ENCODE peak calls at places on chromosomes 11 and 22, in six cellular contexts. One of them, this sample, is unnamed.

GRCh38 chr11:96779030-96779429 is 389.2 kb downstream of the JRKL start:
- DNase-seq in A549: no peak
- DNase-seq in endothelial cell of umbilical vein: no peak
- DNase-seq in HepG2: no peak
- DNase-seq in K562: no peak
- DNase-seq in H1: no peak
- DNase-seq in this sample: no peak

GRCh38 chr22:17943533-17944204 is 80.7 kb downstream of the MICAL3 start:
- DNase-seq in A549: no peak
- DNase-seq in K562: no peak
- DNase-seq in H1: no peak
- DNase-seq in endothelial cell of umbilical vein: peak
- DNase-seq in HepG2: no peak
- DNase-seq in this sample: no peak

GRCh38 chr11:11844272-11844671 is 2.5 kb downstream of the USP47 start:
- DNase-seq in endothelial cell of umbilical vein: no peak
- DNase-seq in A549: no peak
- DNase-seq in K562: no peak
- DNase-seq in HepG2: no peak
- DNase-seq in H1: no peak
- DNase-seq in this sample: no peak

GRCh38 chr11:75154646-75155569 is 4.0 kb downstream of the SLCO2B1 start:
- DNase-seq in H1: no peak
- DNase-seq in endothelial cell of umbilical vein: no peak
- DNase-seq in HepG2: no peak
- DNase-seq in K562: no peak
- DNase-seq in A549: no peak
- DNase-seq in this sample: no peak

GRCh38 chr11:83766932-83767331 is 480.8 kb upstream of the CCDC90B start:
- DNase-seq in H1: no peak
- DNase-seq in HepG2: no peak
- DNase-seq in A549: no peak
- DNase-seq in K562: no peak
- DNase-seq in endothelial cell of umbilical vein: no peak
- DNase-seq in this sample: no peak

GRCh38 chr11:82818399-82819043 is 81.7 kb downstream of the PRCP start:
- DNase-seq in K562: no peak
- DNase-seq in endothelial cell of umbilical vein: no peak
- DNase-seq in A549: no peak
- DNase-seq in HepG2: peak
- DNase-seq in H1: no peak
- DNase-seq in this sample: no peak

GRCh38 chr11:45163956-45164575 is 17.6 kb downstream of the PRDM11 start:
- DNase-seq in A549: no peak
- DNase-seq in HepG2: no peak
- DNase-seq in H1: no peak
- DNase-seq in endothelial cell of umbilical vein: peak
- DNase-seq in K562: no peak
- DNase-seq in this sample: no peak

GRCh38 chr11:128302425-128303186 is 284.8 kb downstream of the ETS1 start:
- DNase-seq in K562: no peak
- DNase-seq in A549: no peak
- DNase-seq in endothelial cell of umbilical vein: no peak
- DNase-seq in HepG2: no peak
- DNase-seq in H1: no peak
- DNase-seq in this sample: no peak

GRCh38 chr11:131796541-131796940 is 426.1 kb downstream of the NTM start:
- DNase-seq in endothelial cell of umbilical vein: no peak
- DNase-seq in K562: no peak
- DNase-seq in H1: no peak
- DNase-seq in A549: no peak
- DNase-seq in HepG2: no peak
- DNase-seq in this sample: no peak

GRCh38 chr11:117766576-117766975 is 30.4 kb downstream of the DSCAML1 start:
- DNase-seq in H1: no peak
- DNase-seq in endothelial cell of umbilical vein: no peak
- DNase-seq in K562: no peak
- DNase-seq in HepG2: no peak
- DNase-seq in A549: no peak
- DNase-seq in this sample: no peak

GRCh38 chr11:60872952-60873524 is 5.7 kb downstream of the ZP1 start:
- DNase-seq in H1: peak
- DNase-seq in A549: no peak
- DNase-seq in HepG2: peak
- DNase-seq in endothelial cell of umbilical vein: no peak
- DNase-seq in K562: peak
- DNase-seq in this sample: peak

GRCh38 chr11:45812581-45813548 is 7.9 kb downstream of the SLC35C1 start:
- DNase-seq in A549: no peak
- DNase-seq in HepG2: no peak
- DNase-seq in H1: no peak
- DNase-seq in endothelial cell of umbilical vein: no peak
- DNase-seq in K562: no peak
- DNase-seq in this sample: no peak

GRCh38 chr11:123549901-123550619 is 104.4 kb downstream of the SCN3B start:
- DNase-seq in A549: no peak
- DNase-seq in H1: no peak
- DNase-seq in endothelial cell of umbilical vein: no peak
- DNase-seq in HepG2: no peak
- DNase-seq in K562: no peak
- DNase-seq in this sample: no peak

GRCh38 chr22:39802682-39803081 is 90.9 kb downstream of the ENTHD1 start:
- DNase-seq in A549: no peak
- DNase-seq in HepG2: no peak
- DNase-seq in endothelial cell of umbilical vein: no peak
- DNase-seq in K562: no peak
- DNase-seq in H1: no peak
- DNase-seq in this sample: no peak

GRCh38 chr22:39805117-39805516 is 88.4 kb downstream of the ENTHD1 start:
- DNase-seq in HepG2: no peak
- DNase-seq in endothelial cell of umbilical vein: no peak
- DNase-seq in H1: no peak
- DNase-seq in A549: no peak
- DNase-seq in K562: no peak
- DNase-seq in this sample: no peak

GRCh38 chr22:39797528-39798147 is 95.9 kb downstream of the ENTHD1 start:
- DNase-seq in K562: no peak
- DNase-seq in HepG2: no peak
- DNase-seq in H1: no peak
- DNase-seq in endothelial cell of umbilical vein: no peak
- DNase-seq in A549: no peak
- DNase-seq in this sample: no peak

DNA sequence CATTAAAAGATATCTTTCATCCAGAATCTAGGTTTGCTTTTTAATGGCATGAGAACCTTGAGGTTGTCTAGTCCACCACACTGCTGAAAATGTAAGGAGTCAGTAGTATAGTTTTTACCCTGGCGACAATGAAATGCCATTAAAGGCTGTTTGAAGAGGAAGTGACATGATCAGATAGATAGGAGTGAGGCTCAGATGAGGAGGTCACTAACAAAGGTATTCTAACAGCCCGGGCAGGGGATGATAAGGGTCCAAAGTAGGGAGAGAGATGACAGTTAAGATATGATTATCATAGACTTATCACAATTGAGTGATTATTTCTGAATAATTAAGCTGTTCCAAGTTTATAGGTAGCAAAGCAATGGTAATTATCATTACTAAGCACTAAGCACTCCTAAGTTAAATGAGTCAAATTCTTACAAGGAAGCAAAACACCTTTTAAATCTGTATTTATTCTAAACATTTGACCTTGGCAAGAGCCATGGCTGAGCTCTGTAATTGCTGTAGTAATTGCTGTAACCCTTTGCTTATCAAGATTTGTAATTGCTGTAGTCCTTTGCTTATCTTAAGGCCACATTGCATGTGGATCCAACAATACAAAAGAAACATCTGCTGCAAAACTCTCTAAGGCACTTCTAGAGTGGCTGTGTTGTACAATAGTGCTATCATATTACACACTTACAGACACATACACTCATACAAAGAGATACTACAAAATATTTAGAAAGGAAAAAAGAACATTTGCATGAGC is 92.6 kb downstream of the ENTHD1 start:
- DNase-seq in HepG2: no peak
- DNase-seq in A549: no peak
- DNase-seq in endothelial cell of umbilical vein: no peak
- DNase-seq in H1: no peak
- DNase-seq in K562: peak
- DNase-seq in this sample: no peak
- TF ChIP-seq JUN in HepG2: no peak
- TF ChIP-seq JUN in A549: no peak
- TF ChIP-seq JUN in endothelial cell of umbilical vein: no peak
- TF ChIP-seq JUN in H1: no peak
- TF ChIP-seq JUN in K562: no peak
- TF ChIP-seq JUN in this sample: no peak

GRCh38 chr11:73839123-73839457 is 37.6 kb downstream of the COA4 start:
- DNase-seq in H1: no peak
- DNase-seq in HepG2: no peak
- DNase-seq in K562: no peak
- DNase-seq in endothelial cell of umbilical vein: no peak
- DNase-seq in A549: no peak
- DNase-seq in this sample: no peak

GRCh38 chr11:73833067-73833466 is 43.6 kb downstream of the COA4 start:
- DNase-seq in A549: no peak
- DNase-seq in H1: no peak
- DNase-seq in endothelial cell of umbilical vein: no peak
- DNase-seq in K562: no peak
- DNase-seq in HepG2: no peak
- DNase-seq in this sample: no peak

GRCh38 chr11:73838443-73839122 is 38.1 kb downstream of the COA4 start:
- DNase-seq in HepG2: no peak
- DNase-seq in K562: no peak
- DNase-seq in endothelial cell of umbilical vein: no peak
- DNase-seq in H1: peak
- DNase-seq in A549: no peak
- DNase-seq in this sample: no peak
- TF ChIP-seq JUN in HepG2: no peak
- TF ChIP-seq JUN in K562: no peak
- TF ChIP-seq JUN in endothelial cell of umbilical vein: no peak
- TF ChIP-seq JUN in H1: no peak
- TF ChIP-seq JUN in A549: no peak
- TF ChIP-seq JUN in this sample: no peak

GRCh38 chr11:47233051-47233450 is 15.6 kb downstream of the ACP2 start:
- DNase-seq in H1: no peak
- DNase-seq in A549: no peak
- DNase-seq in endothelial cell of umbilical vein: no peak
- DNase-seq in HepG2: no peak
- DNase-seq in K562: no peak
- DNase-seq in this sample: no peak

GRCh38 chr11:47233989-47234668 is 14.5 kb downstream of the ACP2 start:
- DNase-seq in H1: no peak
- DNase-seq in A549: peak
- DNase-seq in K562: peak
- DNase-seq in endothelial cell of umbilical vein: peak
- DNase-seq in HepG2: peak
- DNase-seq in this sample: peak

GRCh38 chr11:47236482-47236881 is 12.1 kb downstream of the ACP2 start:
- DNase-seq in A549: no peak
- DNase-seq in H1: no peak
- DNase-seq in HepG2: no peak
- DNase-seq in K562: no peak
- DNase-seq in endothelial cell of umbilical vein: peak
- DNase-seq in this sample: no peak

GRCh38 chr11:47234669-47235075 is 13.9 kb downstream of the ACP2 start:
- DNase-seq in HepG2: no peak
- DNase-seq in K562: no peak
- DNase-seq in H1: no peak
- DNase-seq in A549: peak
- DNase-seq in endothelial cell of umbilical vein: no peak
- DNase-seq in this sample: no peak

GRCh38 chr11:47235163-47235562 is 13.5 kb downstream of the ACP2 start:
- DNase-seq in HepG2: no peak
- DNase-seq in A549: no peak
- DNase-seq in K562: no peak
- DNase-seq in endothelial cell of umbilical vein: no peak
- DNase-seq in H1: no peak
- DNase-seq in this sample: no peak
- TF ChIP-seq JUN in HepG2: no peak
- TF ChIP-seq JUN in A549: no peak
- TF ChIP-seq JUN in K562: no peak
- TF ChIP-seq JUN in endothelial cell of umbilical vein: no peak
- TF ChIP-seq JUN in H1: no peak
- TF ChIP-seq JUN in this sample: no peak

GRCh38 chr11:290621-291231 is 1.8 kb downstream of the PGGHG start:
- DNase-seq in HepG2: no peak
- DNase-seq in endothelial cell of umbilical vein: no peak
- DNase-seq in H1: no peak
- DNase-seq in A549: no peak
- DNase-seq in K562: no peak
- DNase-seq in this sample: peak

GRCh38 chr11:293293-293851 is 4.4 kb downstream of the PGGHG start:
- DNase-seq in H1: no peak
- DNase-seq in HepG2: no peak
- DNase-seq in K562: no peak
- DNase-seq in endothelial cell of umbilical vein: no peak
- DNase-seq in A549: no peak
- DNase-seq in this sample: no peak

GRCh38 chr11:292211-293121 is 3.5 kb downstream of the PGGHG start:
- DNase-seq in H1: no peak
- DNase-seq in K562: no peak
- DNase-seq in HepG2: no peak
- DNase-seq in endothelial cell of umbilical vein: no peak
- DNase-seq in A549: no peak
- DNase-seq in this sample: peak

GRCh38 chr11:289706-290620 is 1.0 kb downstream of the PGGHG start:
- DNase-seq in K562: no peak
- DNase-seq in HepG2: no peak
- DNase-seq in A549: no peak
- DNase-seq in endothelial cell of umbilical vein: no peak
- DNase-seq in H1: no peak
- DNase-seq in this sample: peak

DNA sequence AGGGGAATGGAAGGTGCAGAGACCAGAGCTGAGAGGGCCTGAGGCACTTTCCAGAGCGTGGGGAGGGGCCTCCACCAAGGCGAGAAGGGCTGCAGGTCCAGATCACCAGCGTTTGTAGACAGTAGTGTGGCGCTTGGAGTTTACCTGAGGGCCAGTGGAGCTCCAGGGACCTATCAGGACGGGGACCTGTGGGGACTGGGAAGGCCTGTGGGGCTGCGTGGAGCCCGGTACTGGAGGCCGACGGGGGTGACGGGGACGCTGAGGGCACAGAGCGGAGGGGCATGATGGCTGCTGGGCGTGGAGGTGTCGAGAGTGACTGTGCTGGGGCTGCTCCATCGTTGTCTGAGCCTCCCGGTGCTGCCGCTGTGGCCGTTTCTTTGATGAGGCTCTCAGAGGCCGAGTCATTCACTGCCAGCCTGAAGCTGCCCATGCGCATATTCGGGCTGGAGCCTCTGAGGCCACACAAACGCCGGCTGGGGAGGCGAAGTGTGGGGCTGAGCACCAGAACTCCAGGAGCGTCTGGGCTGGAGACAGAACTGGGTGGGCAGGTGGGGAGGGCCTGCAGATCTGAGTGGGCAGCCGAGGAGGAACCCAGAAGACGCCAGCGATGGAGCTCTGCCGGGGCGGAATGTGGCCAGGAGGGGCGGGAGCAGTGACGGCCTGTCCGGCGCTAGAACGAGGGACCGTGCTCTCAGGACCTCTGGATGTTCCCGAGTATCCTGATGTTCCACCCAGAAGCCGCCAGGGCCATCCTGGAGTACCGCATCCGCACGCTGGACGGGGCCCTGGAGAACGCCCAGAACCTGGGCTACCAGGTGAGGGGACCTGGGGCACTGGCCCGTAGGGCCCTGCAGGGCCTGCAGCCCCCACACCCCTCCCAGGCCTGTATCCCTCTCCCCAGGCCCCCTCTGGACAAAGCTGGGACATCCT is 2.6 kb downstream of the PGGHG start:
- DNase-seq in H1: no peak
- DNase-seq in K562: no peak
- DNase-seq in HepG2: no peak
- DNase-seq in endothelial cell of umbilical vein: no peak
- DNase-seq in A549: no peak
- DNase-seq in this sample: peak
- TF ChIP-seq JUN in H1: no peak
- TF ChIP-seq JUN in K562: no peak
- TF ChIP-seq JUN in HepG2: no peak
- TF ChIP-seq JUN in endothelial cell of umbilical vein: no peak
- TF ChIP-seq JUN in A549: no peak
- TF ChIP-seq JUN in this sample: no peak

This sample was measured in WTC11.